ENCODE peak calls at places on chromosomes 4 and X, in ten cellular contexts. S is right lobe of liver; V is A673; O is CD8-positive, alpha-beta T cell; P is brain microvascular endothelial cell; L is endothelial cell; J is tibial nerve; Q is heart left ventricle; I is foreskin fibroblast; M is HFF-Myc. K is an unnamed sample.

GRCh38 chr4:140220053-140220452 is 66.1 kb upstream of the MAML3 start:
- DNase-seq in J (no peak), S (no peak), Q (no peak), P (no peak), O (no peak), I (no peak), V (no peak), M (no peak), L (no peak), K (no peak)

GRCh38 chr4:72525938-72526337 is 43.1 kb downstream of the ADAMTS3 start:
- DNase-seq in L (no peak), V (no peak), P (peak; percentile 40), J (peak; percentile 13), Q (peak; percentile 67), M (peak; percentile 29), S (peak; percentile 25), I (peak; percentile 76), O (no peak), K (no peak)

GRCh38 chr4:144655491-144655890 is 9.5 kb downstream of the HHIP start:
- DNase-seq in L (no peak), J (no peak), Q (no peak), S (no peak), M (no peak), O (no peak), V (no peak), I (peak; percentile 32), P (no peak), K (no peak)

GRCh38 chr4:150007512-150007911 is 70.7 kb upstream of the DCLK2 start:
- DNase-seq in L (no peak), S (no peak), Q (no peak), J (no peak), O (no peak), V (no peak), P (peak; percentile 87), M (peak; percentile 55), I (peak; percentile 51), K (peak; percentile 65)

GRCh38 chrX:20712811-20713210 is 446.1 kb upstream of the RPS6KA3 start:
- DNase-seq in O (no peak), S (no peak), Q (no peak), V (no peak), I (no peak), M (no peak), L (no peak), J (no peak), P (no peak), K (no peak)

GRCh38 chr4:2413821-2414610 is 4.4 kb downstream of the ZFYVE28 start:
- DNase-seq in S (no peak), M (no peak), P (no peak), Q (no peak), O (no peak), V (peak; percentile 57), L (no peak), I (peak; percentile 41), J (no peak), K (no peak)

GRCh38 chr4:182179105-182179504 is 64.1 kb upstream of the TENM3 start:
- DNase-seq in P (peak; percentile 60), O (no peak), I (peak; percentile 79), Q (no peak), M (peak; percentile 22), S (no peak), J (no peak), V (peak; percentile 82), L (no peak), K (no peak)

GRCh38 chr4:38873290-38873949 is 5.8 kb downstream of the FAM114A1 start:
- DNase-seq in O (no peak), S (no peak), V (no peak), M (no peak), L (no peak), J (no peak), I (no peak), P (no peak), Q (no peak), K (no peak)

GRCh38 chrX:136193771-136194170 is 46.4 kb downstream of the FHL1 start:
- DNase-seq in P (no peak), L (no peak), M (no peak), V (no peak), S (no peak), O (no peak), Q (no peak), J (no peak), I (no peak), K (no peak)

GRCh38 chrX:33126469-33126868 is 84.9 kb downstream of the DMD start:
- DNase-seq in O (no peak), M (no peak), P (no peak), I (no peak), S (no peak), Q (no peak), L (no peak), V (no peak), J (no peak), K (no peak)

GRCh38 chrX:70172226-70172625 is 5.1 kb upstream of the DGAT2L6 start:
- DNase-seq in L (no peak), O (no peak), M (no peak), P (no peak), J (no peak), S (no peak), Q (no peak), I (peak; percentile 49), V (peak; percentile 21), K (no peak)

GRCh38 chr4:140163029-140163810 is 9.2 kb upstream of the MAML3 start:
- DNase-seq in S (no peak), M (peak; percentile 26), Q (no peak), P (peak; percentile 66), O (no peak), J (no peak), L (no peak), I (peak; percentile 83), V (no peak), K (no peak)

GRCh38 chr4:110970642-110971041 is 347.8 kb upstream of the PITX2 start:
- DNase-seq in P (peak; percentile 40), L (peak; percentile 69), J (no peak), Q (no peak), I (peak; percentile 71), O (no peak), V (peak; percentile 79), M (peak; percentile 52), S (peak; percentile 35), K (no peak)

GRCh38 chr4:158826882-158827281 is 58.1 kb downstream of the FNIP2 start:
- DNase-seq in L (no peak), J (no peak), I (no peak), V (no peak), O (no peak), M (no peak), Q (no peak), P (no peak), S (no peak), K (no peak)

GRCh38 chrX:68723491-68724155 is 76.2 kb downstream of the STARD8 start:
- DNase-seq in V (no peak), J (no peak), Q (no peak), O (no peak), M (no peak), P (no peak), S (no peak), I (no peak), L (no peak), K (no peak)

GRCh38 chrX:68720851-68721250 is 73.4 kb downstream of the STARD8 start:
- DNase-seq in M (no peak), P (no peak), L (no peak), J (no peak), I (no peak), Q (no peak), V (no peak), S (no peak), O (no peak), K (no peak)

GRCh38 chrX:68721991-68722860 is 74.8 kb downstream of the STARD8 start:
- DNase-seq in P (no peak), J (no peak), O (no peak), S (no peak), M (no peak), I (no peak), Q (no peak), V (no peak), L (no peak), K (no peak)

GRCh38 chrX:68719904-68720614 is 72.6 kb downstream of the STARD8 start:
- DNase-seq in V (peak; percentile 18), L (no peak), O (no peak), I (peak; percentile 8), S (no peak), J (no peak), M (no peak), Q (no peak), P (peak; percentile 1), K (no peak)

GRCh38 chrX:68721546-68721945 is 74.1 kb downstream of the STARD8 start:
- DNase-seq in Q (no peak), L (no peak), P (no peak), M (no peak), O (no peak), V (no peak), I (no peak), J (no peak), S (no peak), K (no peak)
- TF ChIP-seq CTCF in Q (no peak), L (no peak), P (peak; percentile 2), M (no peak), O (no peak), V (no peak), I (no peak), J (no peak), S (no peak), K (no peak)

DNA sequence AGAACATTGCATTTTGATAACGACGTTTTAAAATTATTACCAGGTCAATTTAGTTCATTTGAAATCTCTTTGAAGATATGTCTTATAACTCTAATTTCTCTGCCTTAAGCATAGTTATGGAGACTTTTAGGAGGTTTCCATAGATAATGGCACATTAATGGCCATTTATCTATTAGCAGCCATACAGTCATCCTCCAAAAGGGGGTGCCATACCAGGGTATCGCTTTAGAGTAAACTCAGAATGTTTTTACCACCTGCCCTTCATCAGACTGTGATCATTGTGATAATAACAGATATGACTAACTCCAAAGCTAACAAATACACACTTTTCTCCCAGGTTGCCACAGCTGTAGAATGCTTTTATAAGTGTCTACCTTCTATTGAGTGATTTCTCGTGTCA is 461.5 kb downstream of the FSTL5 start:
- DNase-seq in Q (no peak), J (no peak), O (no peak), I (no peak), P (no peak), V (no peak), M (no peak), S (no peak), L (no peak), K (no peak)
- TF ChIP-seq CTCF in Q (no peak), J (no peak), O (no peak), I (no peak), P (peak; percentile 26), V (peak; percentile 39), M (peak; percentile 11), S (no peak), L (no peak), K (no peak)

GRCh38 chr4:47002593-47002992 is 9.2 kb upstream of the GABRA4 start:
- DNase-seq in I (peak; percentile 27), M (no peak), J (no peak), P (peak; percentile 31), S (no peak), L (no peak), V (peak; percentile 18), O (no peak), Q (no peak), K (no peak)
- TF ChIP-seq CTCF in I (no peak), M (peak; percentile 9), J (no peak), P (peak; percentile 67), S (no peak), L (no peak), V (peak; percentile 62), O (no peak), Q (peak; percentile 47), K (peak; percentile 15)

DNA sequence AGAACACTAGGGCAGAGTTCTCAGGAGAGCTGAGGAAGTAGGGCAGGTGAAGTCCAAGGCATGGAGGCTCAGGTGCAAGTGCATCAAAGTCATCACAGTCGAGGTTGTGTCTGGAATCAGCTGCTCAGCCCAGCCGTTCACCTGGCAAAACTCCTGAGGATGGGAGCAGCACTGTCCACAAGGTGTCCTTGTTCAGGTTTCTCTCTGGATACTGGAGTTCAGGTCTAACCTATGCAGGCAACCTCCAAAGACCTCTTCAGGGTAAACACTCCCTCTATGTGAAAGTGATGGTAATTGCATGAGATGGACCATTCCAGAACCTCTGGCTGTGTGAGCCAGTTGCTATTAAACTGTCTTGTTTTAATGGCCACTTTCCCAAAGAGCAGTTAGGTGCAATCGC is 120.2 kb upstream of the PSAPL1 start:
- DNase-seq in S (no peak), I (no peak), O (no peak), J (no peak), P (no peak), M (no peak), L (no peak), V (no peak), Q (no peak), K (no peak)
- TF ChIP-seq CTCF in S (peak; percentile 30), I (no peak), O (no peak), J (no peak), P (no peak), M (no peak), L (no peak), V (no peak), Q (no peak), K (no peak)